ENCODE peak calls at places on chromosomes 3 and 15, in seven cellular contexts. One of them, this sample, is unnamed.

GRCh38 chr3:32309653-32310242 is 71.3 kb downstream of the CMTM8 start:
- DNase-seq in neural progenitor cell: no peak
- DNase-seq in H9: no peak
- DNase-seq in hepatocyte: no peak
- DNase-seq in fibroblast of lung: no peak
- DNase-seq in HCT116: no peak
- DNase-seq in IMR-90: no peak
- DNase-seq in this sample: no peak

GRCh38 chr3:157240413-157240812 is 80.5 kb upstream of the CCNL1 start:
- DNase-seq in H9: no peak
- DNase-seq in HCT116: no peak
- DNase-seq in IMR-90: no peak
- DNase-seq in neural progenitor cell: no peak
- DNase-seq in hepatocyte: no peak
- DNase-seq in fibroblast of lung: peak
- DNase-seq in this sample: no peak

GRCh38 chr3:46296826-46297225 is 54.6 kb downstream of the CCR3 start:
- DNase-seq in HCT116: no peak
- DNase-seq in fibroblast of lung: no peak
- DNase-seq in IMR-90: no peak
- DNase-seq in neural progenitor cell: no peak
- DNase-seq in hepatocyte: no peak
- DNase-seq in H9: no peak
- DNase-seq in this sample: no peak

GRCh38 chr15:77944002-77944867 is 133.3 kb downstream of the TBC1D2B start:
- DNase-seq in hepatocyte: peak
- DNase-seq in neural progenitor cell: peak
- DNase-seq in IMR-90: peak
- DNase-seq in H9: peak
- DNase-seq in fibroblast of lung: peak
- DNase-seq in HCT116: peak
- DNase-seq in this sample: peak

GRCh38 chr3:73086071-73086494 is 24.6 kb downstream of the EBLN2 start:
- DNase-seq in H9: no peak
- DNase-seq in hepatocyte: peak
- DNase-seq in HCT116: peak
- DNase-seq in fibroblast of lung: peak
- DNase-seq in neural progenitor cell: peak
- DNase-seq in IMR-90: peak
- DNase-seq in this sample: no peak

GRCh38 chr15:31216210-31216911 is 110.3 kb upstream of the KLF13 start:
- DNase-seq in hepatocyte: peak
- DNase-seq in HCT116: no peak
- DNase-seq in neural progenitor cell: peak
- DNase-seq in IMR-90: no peak
- DNase-seq in fibroblast of lung: peak
- DNase-seq in H9: peak
- DNase-seq in this sample: no peak

GRCh38 chr3:55690746-55691540 is 203.8 kb upstream of the WNT5A start:
- DNase-seq in neural progenitor cell: peak
- DNase-seq in IMR-90: no peak
- DNase-seq in HCT116: no peak
- DNase-seq in fibroblast of lung: no peak
- DNase-seq in hepatocyte: no peak
- DNase-seq in H9: peak
- DNase-seq in this sample: no peak

GRCh38 chr3:108021131-108021530 is 69.7 kb downstream of the CD47 start:
- DNase-seq in HCT116: no peak
- DNase-seq in H9: no peak
- DNase-seq in IMR-90: no peak
- DNase-seq in fibroblast of lung: no peak
- DNase-seq in hepatocyte: no peak
- DNase-seq in neural progenitor cell: no peak
- DNase-seq in this sample: no peak

GRCh38 chr3:48856469-48856868 is 8.8 kb upstream of the PRKAR2A start:
- DNase-seq in neural progenitor cell: peak
- DNase-seq in IMR-90: no peak
- DNase-seq in HCT116: no peak
- DNase-seq in fibroblast of lung: no peak
- DNase-seq in hepatocyte: no peak
- DNase-seq in H9: no peak
- DNase-seq in this sample: no peak

GRCh38 chr15:39646425-39646824 is 65.5 kb downstream of the THBS1 start:
- DNase-seq in fibroblast of lung: no peak
- DNase-seq in hepatocyte: no peak
- DNase-seq in HCT116: no peak
- DNase-seq in H9: no peak
- DNase-seq in neural progenitor cell: no peak
- DNase-seq in IMR-90: no peak
- DNase-seq in this sample: no peak

GRCh38 chr3:4845882-4846281 is 133.4 kb upstream of the BHLHE40 start:
- DNase-seq in neural progenitor cell: no peak
- DNase-seq in hepatocyte: no peak
- DNase-seq in IMR-90: no peak
- DNase-seq in fibroblast of lung: no peak
- DNase-seq in HCT116: no peak
- DNase-seq in H9: no peak
- DNase-seq in this sample: no peak

GRCh38 chr3:55622733-55623132 is 135.6 kb upstream of the WNT5A start:
- DNase-seq in fibroblast of lung: peak
- DNase-seq in IMR-90: peak
- DNase-seq in HCT116: no peak
- DNase-seq in H9: no peak
- DNase-seq in hepatocyte: no peak
- DNase-seq in neural progenitor cell: no peak
- DNase-seq in this sample: peak

GRCh38 chr15:86654501-86654900 is 574.8 kb downstream of the AGBL1 start:
- DNase-seq in hepatocyte: no peak
- DNase-seq in neural progenitor cell: no peak
- DNase-seq in HCT116: no peak
- DNase-seq in fibroblast of lung: no peak
- DNase-seq in H9: no peak
- DNase-seq in IMR-90: no peak
- DNase-seq in this sample: no peak

GRCh38 chr15:68957686-68958085 is 27.4 kb downstream of the SPESP1 start:
- DNase-seq in H9: no peak
- DNase-seq in IMR-90: no peak
- DNase-seq in HCT116: no peak
- DNase-seq in fibroblast of lung: no peak
- DNase-seq in neural progenitor cell: no peak
- DNase-seq in hepatocyte: no peak
- DNase-seq in this sample: no peak

GRCh38 chr15:39270976-39271375 is 309.9 kb upstream of the THBS1 start:
- DNase-seq in fibroblast of lung: peak
- DNase-seq in H9: no peak
- DNase-seq in IMR-90: peak
- DNase-seq in HCT116: no peak
- DNase-seq in hepatocyte: no peak
- DNase-seq in neural progenitor cell: no peak
- DNase-seq in this sample: peak

GRCh38 chr15:31080618-31081017 is 20.9 kb downstream of the TRPM1 start:
- DNase-seq in neural progenitor cell: peak
- DNase-seq in fibroblast of lung: peak
- DNase-seq in H9: peak
- DNase-seq in hepatocyte: peak
- DNase-seq in HCT116: peak
- DNase-seq in IMR-90: no peak
- DNase-seq in this sample: no peak

GRCh38 chr15:83837946-83838571 is 184.1 kb downstream of the ADAMTSL3 start:
- DNase-seq in hepatocyte: peak
- DNase-seq in H9: peak
- DNase-seq in IMR-90: peak
- DNase-seq in HCT116: peak
- DNase-seq in neural progenitor cell: peak
- DNase-seq in fibroblast of lung: peak
- DNase-seq in this sample: no peak

GRCh38 chr15:85646538-85647091 is 148.1 kb downstream of the KLHL25 start:
- DNase-seq in H9: no peak
- DNase-seq in IMR-90: peak
- DNase-seq in neural progenitor cell: no peak
- DNase-seq in fibroblast of lung: peak
- DNase-seq in hepatocyte: no peak
- DNase-seq in HCT116: no peak
- DNase-seq in this sample: peak

GRCh38 chr3:52230889-52231499 is 5.5 kb upstream of the TLR9 start:
- DNase-seq in HCT116: no peak
- DNase-seq in H9: no peak
- DNase-seq in hepatocyte: no peak
- DNase-seq in fibroblast of lung: no peak
- DNase-seq in IMR-90: no peak
- DNase-seq in neural progenitor cell: no peak
- DNase-seq in this sample: no peak

GRCh38 chr3:36362216-36362615 is 18.1 kb upstream of the STAC start:
- DNase-seq in neural progenitor cell: no peak
- DNase-seq in IMR-90: no peak
- DNase-seq in fibroblast of lung: no peak
- DNase-seq in hepatocyte: no peak
- DNase-seq in H9: no peak
- DNase-seq in HCT116: no peak
- DNase-seq in this sample: peak

GRCh38 chr15:86743283-86743903 is 663.7 kb downstream of the AGBL1 start:
- DNase-seq in hepatocyte: peak
- DNase-seq in neural progenitor cell: peak
- DNase-seq in HCT116: no peak
- DNase-seq in H9: peak
- DNase-seq in fibroblast of lung: no peak
- DNase-seq in IMR-90: no peak
- DNase-seq in this sample: peak

GRCh38 chr15:41180206-41180789 is 50.3 kb downstream of the EXD1 start:
- DNase-seq in H9: no peak
- DNase-seq in fibroblast of lung: peak
- DNase-seq in IMR-90: peak
- DNase-seq in HCT116: no peak
- DNase-seq in hepatocyte: no peak
- DNase-seq in neural progenitor cell: peak
- DNase-seq in this sample: peak

GRCh38 chr15:41182266-41182665 is 48.3 kb downstream of the EXD1 start:
- DNase-seq in fibroblast of lung: no peak
- DNase-seq in hepatocyte: no peak
- DNase-seq in neural progenitor cell: no peak
- DNase-seq in IMR-90: no peak
- DNase-seq in HCT116: no peak
- DNase-seq in H9: no peak
- DNase-seq in this sample: no peak

DNA sequence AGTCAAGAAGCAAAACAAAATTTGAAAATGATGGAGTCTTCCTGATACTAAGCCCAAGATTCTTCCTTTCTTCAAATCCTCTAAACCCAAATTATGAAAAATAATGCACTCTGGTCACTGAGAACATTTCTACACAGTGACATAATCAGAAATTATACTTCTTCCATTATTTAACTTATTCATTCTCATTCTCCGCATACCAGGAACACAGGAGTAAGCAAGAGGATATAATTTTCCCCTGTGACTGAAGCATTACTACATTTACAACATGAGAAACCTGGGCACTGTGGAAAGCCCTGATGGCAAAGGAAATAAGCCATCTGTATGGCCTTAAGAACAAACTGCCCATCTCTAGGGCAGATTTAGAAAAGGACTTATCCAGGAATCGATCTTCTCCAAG is 47.0 kb downstream of the EXD1 start:
- DNase-seq in IMR-90: peak
- DNase-seq in hepatocyte: no peak
- DNase-seq in HCT116: no peak
- DNase-seq in fibroblast of lung: no peak
- DNase-seq in H9: no peak
- DNase-seq in neural progenitor cell: no peak
- DNase-seq in this sample: peak
- H2AFZ ChIP-seq in IMR-90: peak
- H2AFZ ChIP-seq in hepatocyte: peak
- H2AFZ ChIP-seq in HCT116: peak
- H2AFZ ChIP-seq in fibroblast of lung: no peak
- H2AFZ ChIP-seq in H9: no peak
- H2AFZ ChIP-seq in neural progenitor cell: peak
- H2AFZ ChIP-seq in this sample: no peak

DNA sequence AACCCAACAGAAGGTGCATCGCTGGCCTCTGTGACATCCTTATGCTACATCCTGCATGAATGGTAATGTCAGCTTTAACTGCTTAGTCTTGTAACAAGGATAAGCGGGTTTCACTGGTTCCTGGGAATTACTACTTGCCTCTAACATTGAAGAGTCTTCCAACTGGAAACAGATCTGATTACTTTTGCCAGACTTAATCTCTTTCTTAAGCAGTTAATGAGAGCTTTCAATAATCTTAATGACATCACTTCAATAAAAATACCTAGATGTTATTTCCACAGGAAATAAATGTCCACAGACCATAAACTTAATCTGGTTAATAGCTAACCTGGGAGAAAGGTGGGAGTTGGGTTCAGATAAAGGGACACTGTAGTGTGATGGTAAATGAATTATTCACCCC is 44.0 kb downstream of the FMN1 start:
- DNase-seq in neural progenitor cell: peak
- DNase-seq in hepatocyte: no peak
- DNase-seq in H9: no peak
- DNase-seq in HCT116: no peak
- DNase-seq in IMR-90: no peak
- DNase-seq in fibroblast of lung: no peak
- DNase-seq in this sample: no peak
- H2AFZ ChIP-seq in neural progenitor cell: no peak
- H2AFZ ChIP-seq in hepatocyte: no peak
- H2AFZ ChIP-seq in H9: no peak
- H2AFZ ChIP-seq in HCT116: no peak
- H2AFZ ChIP-seq in IMR-90: no peak
- H2AFZ ChIP-seq in fibroblast of lung: no peak
- H2AFZ ChIP-seq in this sample: no peak

DNA sequence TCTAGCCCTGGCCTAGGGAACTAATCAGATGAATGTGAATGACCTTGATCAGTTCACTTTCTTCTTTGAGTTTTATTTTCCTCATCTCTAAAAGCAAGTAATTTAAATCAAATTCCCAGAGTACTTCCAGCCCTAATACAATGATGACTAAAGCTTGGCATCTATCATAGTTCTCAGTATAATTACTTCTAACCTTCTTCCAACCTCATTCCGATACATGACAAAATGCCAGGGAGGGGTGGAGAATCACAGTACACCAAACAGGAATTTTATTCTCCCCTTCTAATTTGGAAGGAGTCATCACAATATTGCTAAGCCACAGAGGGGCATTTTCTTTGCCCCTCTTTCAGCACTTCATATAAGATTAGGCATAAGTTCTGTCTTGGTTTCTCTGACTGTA is 87.1 kb upstream of the UBE2E2 start:
- DNase-seq in hepatocyte: no peak
- DNase-seq in IMR-90: no peak
- DNase-seq in HCT116: no peak
- DNase-seq in fibroblast of lung: no peak
- DNase-seq in neural progenitor cell: no peak
- DNase-seq in H9: no peak
- DNase-seq in this sample: no peak
- H2AFZ ChIP-seq in hepatocyte: no peak
- H2AFZ ChIP-seq in IMR-90: no peak
- H2AFZ ChIP-seq in HCT116: no peak
- H2AFZ ChIP-seq in fibroblast of lung: no peak
- H2AFZ ChIP-seq in neural progenitor cell: no peak
- H2AFZ ChIP-seq in H9: no peak
- H2AFZ ChIP-seq in this sample: no peak

DNA sequence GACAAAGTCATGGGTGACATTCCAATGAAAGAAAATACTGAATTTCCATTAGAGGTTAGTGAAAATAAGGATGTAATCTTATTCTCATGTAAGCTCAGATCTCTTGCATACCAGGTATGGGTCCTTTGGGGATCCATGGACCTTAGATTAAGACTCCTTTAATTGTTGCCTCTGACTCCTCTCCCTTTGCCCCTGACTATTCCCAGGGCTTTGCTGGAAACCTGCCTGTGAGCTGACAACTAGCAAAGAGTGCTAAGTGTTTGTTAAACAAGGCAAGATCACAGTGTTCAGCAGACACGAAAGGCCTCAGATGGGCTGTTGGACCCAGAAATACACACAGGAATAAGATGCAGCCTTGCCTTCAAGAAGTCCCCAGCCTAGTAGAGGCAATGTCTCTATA is 32.1 kb downstream of the ACKR2 start:
- DNase-seq in neural progenitor cell: no peak
- DNase-seq in H9: no peak
- DNase-seq in IMR-90: no peak
- DNase-seq in hepatocyte: no peak
- DNase-seq in fibroblast of lung: no peak
- DNase-seq in HCT116: no peak
- DNase-seq in this sample: no peak
- H2AFZ ChIP-seq in neural progenitor cell: no peak
- H2AFZ ChIP-seq in H9: no peak
- H2AFZ ChIP-seq in IMR-90: no peak
- H2AFZ ChIP-seq in hepatocyte: no peak
- H2AFZ ChIP-seq in fibroblast of lung: no peak
- H2AFZ ChIP-seq in HCT116: no peak
- H2AFZ ChIP-seq in this sample: no peak